ENCODE peak calls at places on chromosome 4, in five cellular contexts. Z, S, D, C and A are unnamed samples.

GRCh38 chr4:187908079-187908501 is 87.5 kb upstream of the ZFP42 start:
- DNase-seq in Z (peak; percentile 12), S (no peak), C (no peak), D (peak; percentile 11), A (no peak)

GRCh38 chr4:100742045-100742444 is 224.2 kb upstream of the EMCN start:
- DNase-seq in S (no peak), C (no peak), D (peak; percentile 55), Z (peak; percentile 66), A (peak; percentile 65)

GRCh38 chr4:172953896-172954568 is 214.6 kb upstream of the GALNT7 start:
- DNase-seq in Z (no peak), S (no peak), D (peak; percentile 31), C (no peak), A (peak; percentile 51)

GRCh38 chr4:86855572-86855971 is 6.4 kb upstream of the SLC10A6 start:
- DNase-seq in Z (peak; percentile 62), S (no peak), C (no peak), D (peak; percentile 14), A (no peak)

GRCh38 chr4:73447701-73448100 is 11.7 kb downstream of the AFP start:
- DNase-seq in D (no peak), S (no peak), C (no peak), Z (no peak), A (no peak)

GRCh38 chr4:10715696-10716095 is 31.1 kb upstream of the CLNK start:
- DNase-seq in D (no peak), C (no peak), S (no peak), Z (no peak), A (no peak)

GRCh38 chr4:80112236-80112635 is 39.2 kb upstream of the ANTXR2 start:
- DNase-seq in S (no peak), D (no peak), C (no peak), Z (peak; percentile 65), A (no peak)

GRCh38 chr4:3291411-3291968 is 1.3 kb upstream of the RGS12 start:
- DNase-seq in C (no peak), Z (no peak), D (no peak), S (peak; percentile 82), A (peak; percentile 71)

GRCh38 chr4:19936471-19936870 is 315.2 kb upstream of the SLIT2 start:
- DNase-seq in D (no peak), C (no peak), Z (peak; percentile 72), S (no peak), A (no peak)

GRCh38 chr4:77092832-77093800 is 17.3 kb upstream of the CCNI start:
- DNase-seq in Z (peak; percentile 55), D (no peak), C (no peak), S (no peak), A (peak; percentile 39)

GRCh38 chr4:152310223-152310622 is 225.7 kb downstream of the FBXW7 start:
- DNase-seq in D (no peak), Z (peak; percentile 6), C (no peak), S (no peak), A (no peak)

GRCh38 chr4:68141852-68142251 is 12.2 kb upstream of the TMPRSS11F start:
- DNase-seq in Z (no peak), C (no peak), S (no peak), D (no peak), A (no peak)

GRCh38 chr4:3502941-3503936 is 29.0 kb downstream of the LRPAP1 start:
- DNase-seq in C (no peak), D (no peak), Z (no peak), S (no peak), A (no peak)

GRCh38 chr4:16692021-16692420 is 206.4 kb downstream of the LDB2 start:
- DNase-seq in S (no peak), D (no peak), Z (no peak), C (no peak), A (no peak)

GRCh38 chr4:38861791-38862190 is 5.2 kb upstream of the TLR6 start:
- DNase-seq in D (no peak), C (no peak), Z (no peak), S (no peak), A (no peak)

GRCh38 chr4:25654971-25655963 is at the start of gene SLC34A2:
- DNase-seq in Z (peak; percentile 28), C (no peak), D (no peak), S (peak; percentile 91), A (peak; percentile 56)

GRCh38 chr4:54632537-54632936 is 25.2 kb upstream of the KIT start:
- DNase-seq in C (no peak), D (no peak), Z (no peak), S (no peak), A (no peak)

DNA sequence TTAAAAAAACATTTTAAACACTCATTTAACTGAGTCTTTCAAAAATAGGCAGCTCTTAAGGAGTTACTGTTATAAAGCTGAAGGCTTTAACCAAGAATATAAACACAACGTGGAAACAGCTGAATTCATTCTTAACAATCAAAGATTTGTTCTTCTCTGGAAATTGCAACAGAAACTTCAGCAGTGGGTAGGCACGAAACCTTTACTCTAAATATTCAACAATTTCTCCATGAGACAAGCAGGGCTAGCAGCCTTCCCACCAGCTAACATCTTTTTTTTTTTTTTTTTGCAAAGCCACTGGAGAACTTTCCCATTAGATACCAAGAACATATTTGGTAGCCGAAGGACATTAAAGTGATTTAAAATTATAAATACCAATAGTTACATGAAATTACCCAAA is 78.2 kb upstream of the PRSS48 start:
- DNase-seq in S (no peak), Z (peak; percentile 78), C (no peak), D (no peak), A (no peak)
- H3K27ac ChIP-seq in S (no peak overlapping the region), Z (no peak overlapping the region), C (no peak overlapping the region), D (no peak overlapping the region), A (no peak overlapping the region)

GRCh38 chr4:4866124-4866832 is 6.8 kb downstream of the MSX1 start:
- DNase-seq in D (no peak), S (peak; percentile 65), C (no peak), Z (peak; percentile 35), A (no peak)

GRCh38 chr4:4866833-4867744 is 7.6 kb downstream of the MSX1 start:
- DNase-seq in Z (peak; percentile 61), S (peak; percentile 61), C (no peak), D (no peak), A (no peak)

GRCh38 chr4:4864443-4864939 is 5.0 kb downstream of the MSX1 start:
- DNase-seq in S (peak; percentile 33), Z (no peak), C (no peak), D (no peak), A (no peak)

GRCh38 chr4:4864940-4865704 is 5.7 kb downstream of the MSX1 start:
- DNase-seq in Z (no peak), D (no peak), S (peak; percentile 39), C (no peak), A (no peak)

GRCh38 chr4:4865705-4866123 is 6.2 kb downstream of the MSX1 start:
- DNase-seq in D (no peak), Z (no peak), S (peak; percentile 22), C (no peak), A (no peak)
- H3K4me3 ChIP-seq in D (peak overlapping the region; percentile 39), Z (peak overlapping the region; percentile 30), S (no peak overlapping the region), C (peak overlapping the region; percentile 63), A (no peak overlapping the region)

GRCh38 chr4:168839758-168840385 is 170.2 kb downstream of the CBR4 start:
- DNase-seq in C (no peak), S (no peak), D (no peak), Z (peak; percentile 76), A (peak; percentile 75)
- H3K4me1 ChIP-seq in C (peaks cover 77% of the 10 kb centered on the region), S (no peaks in the 10 kb centered on the region), D (peaks cover 98% of the 10 kb centered on the region), Z (peaks cover 11% of the 10 kb centered on the region), A (peaks cover 4% of the 10 kb centered on the region)

DNA sequence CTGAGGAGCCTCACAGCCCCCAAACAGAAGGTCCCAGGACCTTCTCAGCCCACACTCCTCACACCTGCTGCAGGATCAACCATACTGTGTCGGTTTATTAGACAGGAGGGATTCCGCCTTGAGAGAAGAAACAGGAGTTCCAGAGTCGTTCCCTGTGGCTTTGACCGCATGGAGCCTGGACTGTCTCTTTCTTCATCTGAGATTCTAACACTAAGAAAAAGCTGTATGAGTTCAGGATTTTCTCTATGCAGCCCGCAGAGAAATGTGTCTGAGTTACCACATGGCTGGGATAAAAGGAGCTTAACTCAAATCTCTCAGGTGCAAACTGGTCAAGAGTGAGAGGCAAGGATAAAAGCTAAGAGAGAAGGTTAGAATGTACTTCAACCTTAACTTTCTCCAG is 126.7 kb downstream of the AFAP1 start:
- DNase-seq in D (no peak), C (no peak), S (no peak), Z (no peak), A (no peak)
- H3K27ac ChIP-seq in D (peak overlapping the region; percentile 76), C (no peak overlapping the region), S (no peak overlapping the region), Z (peak overlapping the region; percentile 18), A (no peak overlapping the region)

DNA sequence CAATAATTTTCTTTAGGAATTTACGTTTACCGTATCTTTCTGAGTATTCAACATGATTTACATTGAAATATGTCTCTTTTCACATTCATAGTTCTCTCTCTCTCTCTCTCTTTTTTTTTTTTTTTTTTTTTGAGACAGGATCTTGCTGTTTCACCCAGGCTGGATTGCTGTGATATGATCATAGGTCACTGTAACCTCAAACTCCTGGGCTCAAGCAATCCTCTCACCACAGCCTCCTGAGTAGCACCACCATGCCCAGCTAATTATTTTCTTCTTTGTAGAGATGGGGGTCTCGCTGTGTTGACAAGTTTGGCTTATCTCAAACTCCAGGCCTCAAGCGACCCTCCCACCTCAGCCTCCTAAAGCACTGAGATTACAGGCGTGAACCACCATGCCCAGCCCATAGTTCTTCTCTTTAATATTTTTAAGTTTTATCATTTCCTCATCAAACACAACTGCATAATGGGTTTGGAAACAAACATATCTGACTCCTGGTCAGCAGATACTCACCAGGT is 9.8 kb downstream of the SRP72 start:
- DNase-seq in D (no peak), S (no peak), C (no peak), Z (no peak), A (no peak)
- H3K4me3 ChIP-seq in D (no peak overlapping the region), S (no peak overlapping the region), C (no peak overlapping the region), Z (no peak overlapping the region), A (no peak overlapping the region)

GRCh38 chr4:23884261-23884660 is 5.6 kb downstream of the PPARGC1A start:
- DNase-seq in D (no peak), S (no peak), C (no peak), Z (peak; percentile 5), A (no peak)

GRCh38 chr4:23884731-23885130 is 5.1 kb downstream of the PPARGC1A start:
- DNase-seq in Z (peak; percentile 41), D (no peak), S (no peak), C (no peak), A (no peak)

GRCh38 chr4:23881674-23882337 is 8.0 kb downstream of the PPARGC1A start:
- DNase-seq in S (no peak), Z (no peak), C (no peak), D (no peak), A (peak; percentile 37)

GRCh38 chr4:23881052-23881501 is 8.8 kb downstream of the PPARGC1A start:
- DNase-seq in C (no peak), D (no peak), S (no peak), Z (peak; percentile 56), A (no peak)

DNA sequence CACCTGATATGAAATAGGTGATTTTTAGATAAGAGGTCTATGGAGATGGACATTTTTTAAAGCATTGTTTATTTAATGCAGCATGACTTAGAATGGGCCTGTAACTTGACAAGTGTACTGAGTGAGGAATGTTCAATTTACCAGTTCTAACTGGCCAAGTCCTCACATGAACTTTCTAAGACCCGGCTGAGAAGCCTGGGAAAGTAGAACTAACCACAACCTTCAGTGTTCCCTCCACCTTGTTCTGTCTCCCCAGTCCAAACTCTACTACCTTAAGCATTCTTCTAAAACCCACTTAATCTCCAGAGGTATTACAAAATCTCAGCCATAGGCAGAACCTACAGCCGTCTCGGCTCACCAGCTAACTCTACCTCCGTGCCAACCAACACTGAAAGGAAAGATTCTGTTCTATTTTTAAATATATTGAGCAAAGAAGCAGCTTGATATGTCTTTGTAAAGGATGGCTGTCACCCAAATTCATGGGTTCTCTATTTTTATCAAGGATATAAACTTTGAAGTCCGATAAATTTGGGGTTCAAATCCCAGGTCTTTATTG is 6.8 kb downstream of the PPARGC1A start:
- DNase-seq in C (no peak), D (no peak), Z (no peak), S (no peak), A (no peak)
- H3K4me1 ChIP-seq in C (no peaks in the 10 kb centered on the region), D (no peaks in the 10 kb centered on the region), Z (peaks cover 68% of the 10 kb centered on the region), S (peaks cover 29% of the 10 kb centered on the region), A (no peaks in the 10 kb centered on the region)